ENCODE peak calls at places on chromosome 7, in ten cellular contexts. Q is right atrium auricular region; D is fibroblast of pulmonary artery; S is activated CD4-positive, alpha-beta memory T cell treated with anti-CD3 and anti-CD28 coated beads, Interleukin-2, amount 10 ng/mL, durations not matched to agents 7 days and 5 days; F is CD8-positive, alpha-beta T cell; T is GM20000; Z is effector CD4-positive, alpha-beta T cell; M is Jurkat, Clone E6-1; R is SK-MEL-5; O is T-helper 9 cell. C is an unnamed sample.

GRCh38 chr7:147197006-147197405 is 1080.4 kb downstream of the CNTNAP2 start:
- DNase-seq in Q (no peak), D (no peak), S (no peak), F (no peak), T (no peak), Z (no peak), M (no peak), R (peak; percentile 81), O (no peak), C (no peak)

GRCh38 chr7:68622500-68622899 is 975.8 kb upstream of the AUTS2 start:
- DNase-seq in Q (no peak), D (no peak), S (no peak), F (no peak), T (no peak), Z (no peak), M (no peak), R (no peak), O (no peak), C (no peak)

GRCh38 chr7:46024263-46024916 is 103.3 kb upstream of the IGFBP3 start:
- DNase-seq in Q (no peak), D (no peak), S (no peak), F (no peak), T (no peak), Z (no peak), M (no peak), R (no peak), O (no peak), C (no peak)

GRCh38 chr7:102152672-102153585 is 133.7 kb upstream of the SH2B2 start:
- DNase-seq in Q (no peak), D (peak; percentile 89), S (no peak), F (no peak), T (no peak), Z (no peak), M (no peak), R (peak; percentile 27), O (no peak), C (no peak)

GRCh38 chr7:70218006-70218405 is 619.7 kb downstream of the AUTS2 start:
- DNase-seq in Q (no peak), D (no peak), S (no peak), F (no peak), T (no peak), Z (no peak), M (no peak), R (no peak), O (no peak), C (no peak)

GRCh38 chr7:85186521-85187241 is at the start of gene SEMA3D:
- DNase-seq in Q (peak; percentile 70), D (peak; percentile 88), S (peak; percentile 16), F (no peak), T (peak; percentile 76), Z (no peak), M (peak; percentile 32), R (peak; percentile 87), O (no peak), C (peak; percentile 88)

GRCh38 chr7:125834421-125834820 is 904.8 kb upstream of the POT1 start:
- DNase-seq in Q (no peak), D (no peak), S (no peak), F (no peak), T (no peak), Z (no peak), M (no peak), R (no peak), O (no peak), C (no peak)

GRCh38 chr7:102096706-102097427 is 189.8 kb upstream of the SH2B2 start:
- DNase-seq in Q (peak; percentile 49), D (no peak), S (no peak), F (no peak), T (no peak), Z (no peak), M (no peak), R (no peak), O (no peak), C (no peak)

GRCh38 chr7:25386311-25386744 is 158.0 kb upstream of the NPVF start:
- DNase-seq in Q (no peak), D (no peak), S (no peak), F (no peak), T (no peak), Z (no peak), M (no peak), R (no peak), O (no peak), C (no peak)

GRCh38 chr7:14639329-14639728 is 263.2 kb downstream of the DGKB start:
- DNase-seq in Q (no peak), D (no peak), S (no peak), F (no peak), T (no peak), Z (no peak), M (no peak), R (no peak), O (no peak), C (no peak)

GRCh38 chr7:155733582-155734444 is 78.5 kb downstream of the SHH start:
- DNase-seq in Q (no peak), D (no peak), S (no peak), F (no peak), T (no peak), Z (no peak), M (peak; percentile 78), R (no peak), O (no peak), C (no peak)

GRCh38 chr7:17601921-17602320 is 303.5 kb downstream of the AHR start:
- DNase-seq in Q (no peak), D (no peak), S (no peak), F (no peak), T (no peak), Z (no peak), M (no peak), R (no peak), O (no peak), C (no peak)

GRCh38 chr7:1343551-1343950 is 110.9 kb downstream of the UNCX start:
- DNase-seq in Q (no peak), D (no peak), S (no peak), F (no peak), T (no peak), Z (no peak), M (no peak), R (no peak), O (no peak), C (no peak)

GRCh38 chr7:2821842-2822507 is 22.1 kb downstream of the GNA12 start:
- DNase-seq in Q (no peak), D (peak; percentile 91), S (no peak), F (no peak), T (peak; percentile 44), Z (no peak), M (no peak), R (no peak), O (no peak), C (no peak)

GRCh38 chr7:151351967-151352366 is 10.4 kb downstream of the NUB1 start:
- DNase-seq in Q (no peak), D (no peak), S (peak; percentile 76), F (peak; percentile 34), T (peak; percentile 48), Z (peak; percentile 47), M (peak; percentile 96), R (no peak), O (peak; percentile 54), C (no peak)

GRCh38 chr7:159130199-159130775 is 14.4 kb downstream of the VIPR2 start:
- DNase-seq in Q (no peak), D (no peak), S (no peak), F (no peak), T (no peak), Z (no peak), M (no peak), R (no peak), O (no peak), C (no peak)

GRCh38 chr7:143015102-143015501 is 11.8 kb downstream of the OR9A2 start:
- DNase-seq in Q (no peak), D (no peak), S (no peak), F (no peak), T (peak; percentile 31), Z (no peak), M (no peak), R (no peak), O (no peak), C (no peak)

GRCh38 chr7:134758981-134759380 is 20.5 kb upstream of the CALD1 start:
- DNase-seq in Q (no peak), D (no peak), S (no peak), F (no peak), T (no peak), Z (no peak), M (no peak), R (no peak), O (no peak), C (no peak)

GRCh38 chr7:45421096-45421495 is 153.1 kb upstream of the ADCY1 start:
- DNase-seq in Q (no peak), D (no peak), S (no peak), F (no peak), T (no peak), Z (no peak), M (no peak), R (no peak), O (no peak), C (no peak)

GRCh38 chr7:73397936-73398335 is 35.6 kb upstream of the FZD9 start:
- DNase-seq in Q (no peak), D (no peak), S (no peak), F (no peak), T (no peak), Z (no peak), M (no peak), R (no peak), O (no peak), C (no peak)

GRCh38 chr7:71752171-71752935 is 620.4 kb downstream of the GALNT17 start:
- DNase-seq in Q (no peak), D (peak; percentile 22), S (peak; percentile 36), F (no peak), T (peak; percentile 63), Z (no peak), M (no peak), R (peak; percentile 56), O (no peak), C (peak; percentile 83)

GRCh38 chr7:150374026-150374425 is 5.1 kb upstream of the ZNF775 start:
- DNase-seq in Q (no peak), D (no peak), S (no peak), F (no peak), T (no peak), Z (no peak), M (no peak), R (no peak), O (no peak), C (no peak)

GRCh38 chr7:144127714-144128334 is 4.8 kb downstream of the OR2A14 start:
- DNase-seq in Q (peak; percentile 89), D (peak; percentile 89), S (peak; percentile 86), F (peak; percentile 80), T (peak; percentile 82), Z (peak; percentile 82), M (peak; percentile 66), R (peak; percentile 92), O (peak; percentile 88), C (peak; percentile 84)

GRCh38 chr7:129801882-129802281 is 150.9 kb downstream of the UBE2H start:
- DNase-seq in Q (no peak), D (no peak), S (no peak), F (no peak), T (no peak), Z (no peak), M (peak; percentile 29), R (no peak), O (no peak), C (no peak)

GRCh38 chr7:136133491-136133990 is 156.4 kb upstream of the MTPN start:
- DNase-seq in Q (no peak), D (peak; percentile 26), S (no peak), F (no peak), T (no peak), Z (no peak), M (no peak), R (peak; percentile 39), O (no peak), C (no peak)

C was measured in progenitor cell of endocrine pancreas.